ENCODE peak calls at places on chromosomes 7 and 10, in six cellular contexts. One of them, this sample, is unnamed.

GRCh38 chr7:135801045-135801693 is 52.6 kb upstream of the FAM180A start:
- DNase-seq in stimulated activated CD8-positive, alpha-beta memory T cell treated with anti-CD3 and anti-CD28 coated beads, Interleukin-15, amount 100 ng/mL, for 48 hours: no peak
- DNase-seq in NCI-H510A treated with DMSO at 0.1 percent for 48 hours: peak; percentile 44
- DNase-seq in ovary: no peak
- DNase-seq in tibial nerve: no peak
- DNase-seq in NCI-H1048: no peak
- DNase-seq in this sample: peak; percentile 85

GRCh38 chr7:47443049-47443448 is 138.9 kb downstream of the TNS3 start:
- DNase-seq in stimulated activated CD8-positive, alpha-beta memory T cell treated with anti-CD3 and anti-CD28 coated beads, Interleukin-15, amount 100 ng/mL, for 48 hours: no peak
- DNase-seq in NCI-H510A treated with DMSO at 0.1 percent for 48 hours: no peak
- DNase-seq in ovary: no peak
- DNase-seq in tibial nerve: no peak
- DNase-seq in NCI-H1048: no peak
- DNase-seq in this sample: no peak

GRCh38 chr10:80540136-80540535 is 2.4 kb downstream of the SH2D4B start:
- DNase-seq in stimulated activated CD8-positive, alpha-beta memory T cell treated with anti-CD3 and anti-CD28 coated beads, Interleukin-15, amount 100 ng/mL, for 48 hours: no peak
- DNase-seq in NCI-H510A treated with DMSO at 0.1 percent for 48 hours: no peak
- DNase-seq in ovary: no peak
- DNase-seq in tibial nerve: no peak
- DNase-seq in NCI-H1048: no peak
- DNase-seq in this sample: no peak

GRCh38 chr7:139457153-139457946 is 26.1 kb downstream of the KLRG2 start:
- DNase-seq in stimulated activated CD8-positive, alpha-beta memory T cell treated with anti-CD3 and anti-CD28 coated beads, Interleukin-15, amount 100 ng/mL, for 48 hours: no peak
- DNase-seq in NCI-H510A treated with DMSO at 0.1 percent for 48 hours: no peak
- DNase-seq in ovary: no peak
- DNase-seq in tibial nerve: no peak
- DNase-seq in NCI-H1048: no peak
- DNase-seq in this sample: peak; percentile 35

GRCh38 chr10:89085153-89085552 is 94.6 kb downstream of the FAS start:
- DNase-seq in stimulated activated CD8-positive, alpha-beta memory T cell treated with anti-CD3 and anti-CD28 coated beads, Interleukin-15, amount 100 ng/mL, for 48 hours: no peak
- DNase-seq in NCI-H510A treated with DMSO at 0.1 percent for 48 hours: no peak
- DNase-seq in ovary: no peak
- DNase-seq in tibial nerve: no peak
- DNase-seq in NCI-H1048: no peak
- DNase-seq in this sample: peak; percentile 35

GRCh38 chr10:69268761-69269416 is 9.4 kb upstream of the HK1 start:
- DNase-seq in stimulated activated CD8-positive, alpha-beta memory T cell treated with anti-CD3 and anti-CD28 coated beads, Interleukin-15, amount 100 ng/mL, for 48 hours: no peak
- DNase-seq in NCI-H510A treated with DMSO at 0.1 percent for 48 hours: no peak
- DNase-seq in ovary: no peak
- DNase-seq in tibial nerve: no peak
- DNase-seq in NCI-H1048: no peak
- DNase-seq in this sample: no peak

GRCh38 chr7:53642361-53642760 is 606.9 kb downstream of the POM121L12 start:
- DNase-seq in stimulated activated CD8-positive, alpha-beta memory T cell treated with anti-CD3 and anti-CD28 coated beads, Interleukin-15, amount 100 ng/mL, for 48 hours: no peak
- DNase-seq in NCI-H510A treated with DMSO at 0.1 percent for 48 hours: no peak
- DNase-seq in ovary: no peak
- DNase-seq in tibial nerve: no peak
- DNase-seq in NCI-H1048: no peak
- DNase-seq in this sample: no peak

GRCh38 chr10:95618101-95618500 is 38.4 kb downstream of the ALDH18A1 start:
- DNase-seq in stimulated activated CD8-positive, alpha-beta memory T cell treated with anti-CD3 and anti-CD28 coated beads, Interleukin-15, amount 100 ng/mL, for 48 hours: no peak
- DNase-seq in NCI-H510A treated with DMSO at 0.1 percent for 48 hours: no peak
- DNase-seq in ovary: no peak
- DNase-seq in tibial nerve: no peak
- DNase-seq in NCI-H1048: no peak
- DNase-seq in this sample: no peak

GRCh38 chr10:118447478-118447877 is 105.4 kb upstream of the FAM204A start:
- DNase-seq in stimulated activated CD8-positive, alpha-beta memory T cell treated with anti-CD3 and anti-CD28 coated beads, Interleukin-15, amount 100 ng/mL, for 48 hours: no peak
- DNase-seq in NCI-H510A treated with DMSO at 0.1 percent for 48 hours: no peak
- DNase-seq in ovary: peak; percentile 21
- DNase-seq in tibial nerve: no peak
- DNase-seq in NCI-H1048: no peak
- DNase-seq in this sample: peak; percentile 85

GRCh38 chr10:74419491-74420466 is 268.8 kb downstream of the ADK start:
- DNase-seq in stimulated activated CD8-positive, alpha-beta memory T cell treated with anti-CD3 and anti-CD28 coated beads, Interleukin-15, amount 100 ng/mL, for 48 hours: no peak
- DNase-seq in NCI-H510A treated with DMSO at 0.1 percent for 48 hours: peak; percentile 61
- DNase-seq in ovary: no peak
- DNase-seq in tibial nerve: no peak
- DNase-seq in NCI-H1048: no peak
- DNase-seq in this sample: peak; percentile 23

GRCh38 chr10:71241114-71241898 is 28.9 kb downstream of the UNC5B start:
- DNase-seq in stimulated activated CD8-positive, alpha-beta memory T cell treated with anti-CD3 and anti-CD28 coated beads, Interleukin-15, amount 100 ng/mL, for 48 hours: no peak
- DNase-seq in NCI-H510A treated with DMSO at 0.1 percent for 48 hours: no peak
- DNase-seq in ovary: no peak
- DNase-seq in tibial nerve: no peak
- DNase-seq in NCI-H1048: no peak
- DNase-seq in this sample: peak; percentile 55

GRCh38 chr10:105161767-105162166 is 520.7 kb downstream of the SORCS3 start:
- DNase-seq in stimulated activated CD8-positive, alpha-beta memory T cell treated with anti-CD3 and anti-CD28 coated beads, Interleukin-15, amount 100 ng/mL, for 48 hours: no peak
- DNase-seq in NCI-H510A treated with DMSO at 0.1 percent for 48 hours: no peak
- DNase-seq in ovary: no peak
- DNase-seq in tibial nerve: no peak
- DNase-seq in NCI-H1048: no peak
- DNase-seq in this sample: no peak

GRCh38 chr10:80741278-80741677 is 203.6 kb downstream of the SH2D4B start:
- DNase-seq in stimulated activated CD8-positive, alpha-beta memory T cell treated with anti-CD3 and anti-CD28 coated beads, Interleukin-15, amount 100 ng/mL, for 48 hours: no peak
- DNase-seq in NCI-H510A treated with DMSO at 0.1 percent for 48 hours: no peak
- DNase-seq in ovary: no peak
- DNase-seq in tibial nerve: no peak
- DNase-seq in NCI-H1048: no peak
- DNase-seq in this sample: no peak

GRCh38 chr7:41107938-41108448 is 594.9 kb downstream of the INHBA start:
- DNase-seq in stimulated activated CD8-positive, alpha-beta memory T cell treated with anti-CD3 and anti-CD28 coated beads, Interleukin-15, amount 100 ng/mL, for 48 hours: no peak
- DNase-seq in NCI-H510A treated with DMSO at 0.1 percent for 48 hours: no peak
- DNase-seq in ovary: no peak
- DNase-seq in tibial nerve: no peak
- DNase-seq in NCI-H1048: peak; percentile 52
- DNase-seq in this sample: no peak

GRCh38 chr10:14839305-14839695 is 1.2 kb downstream of the HSPA14 start:
- DNase-seq in stimulated activated CD8-positive, alpha-beta memory T cell treated with anti-CD3 and anti-CD28 coated beads, Interleukin-15, amount 100 ng/mL, for 48 hours: no peak
- DNase-seq in NCI-H510A treated with DMSO at 0.1 percent for 48 hours: no peak
- DNase-seq in ovary: no peak
- DNase-seq in tibial nerve: no peak
- DNase-seq in NCI-H1048: no peak
- DNase-seq in this sample: no peak

GRCh38 chr10:100043344-100043743 is 33.6 kb upstream of the DNMBP start:
- DNase-seq in stimulated activated CD8-positive, alpha-beta memory T cell treated with anti-CD3 and anti-CD28 coated beads, Interleukin-15, amount 100 ng/mL, for 48 hours: no peak
- DNase-seq in NCI-H510A treated with DMSO at 0.1 percent for 48 hours: no peak
- DNase-seq in ovary: no peak
- DNase-seq in tibial nerve: no peak
- DNase-seq in NCI-H1048: no peak
- DNase-seq in this sample: no peak

GRCh38 chr7:145065451-145065850 is 229.6 kb upstream of the TPK1 start:
- DNase-seq in stimulated activated CD8-positive, alpha-beta memory T cell treated with anti-CD3 and anti-CD28 coated beads, Interleukin-15, amount 100 ng/mL, for 48 hours: no peak
- DNase-seq in NCI-H510A treated with DMSO at 0.1 percent for 48 hours: no peak
- DNase-seq in ovary: no peak
- DNase-seq in tibial nerve: no peak
- DNase-seq in NCI-H1048: no peak
- DNase-seq in this sample: no peak